ENCODE peak calls at places on chromosomes 5 and 9, in six cellular contexts. Y is fibroblast of pulmonary artery, I is stomach, J is cardiac fibroblast, H is lower lobe of right lung, V is foreskin fibroblast. T is an unnamed sample.
A peak's percentile ranks its signal among the peaks of the same experiment; 100 is the strongest.

GRCh38 chr5:171600736-171601265 is 181.4 kb downstream of the FGF18 start:
- DNase-seq in Y (peak; percentile 24), I (no peak), J (no peak), H (peak; percentile 62), V (no peak), T (no peak)

GRCh38 chr9:27183701-27184100 is 74.7 kb downstream of the TEK start:
- DNase-seq in Y (peak; percentile 57), I (peak; percentile 31), J (peak; percentile 66), H (no peak), V (no peak), T (no peak)

GRCh38 chr9:16352791-16353401 is 517.6 kb downstream of the BNC2 start:
- DNase-seq in Y (peak; percentile 67), I (no peak), J (peak; percentile 77), H (no peak), V (peak; percentile 41), T (peak; percentile 65)

GRCh38 chr5:76838481-76839261 is 11.1 kb upstream of the S100Z start:
- DNase-seq in Y (peak; percentile 29), I (no peak), J (peak; percentile 67), H (no peak), V (peak; percentile 59), T (peak; percentile 40)

GRCh38 chr5:145775893-145776444 is 59.2 kb downstream of the PRELID2 start:
- DNase-seq in Y (peak; percentile 95), I (no peak), J (peak; percentile 97), H (no peak), V (peak; percentile 82), T (peak; percentile 84)

GRCh38 chr5:132497488-132497997 is 7.0 kb upstream of the IRF1 start:
- DNase-seq in Y (peak; percentile 94), I (peak; percentile 63), J (peak; percentile 93), H (peak; percentile 70), V (peak; percentile 93), T (peak; percentile 94)

GRCh38 chr9:8726692-8727091 is 927.1 kb upstream of the DMAC1 start:
- DNase-seq in Y (no peak), I (no peak), J (no peak), H (no peak), V (no peak), T (no peak)

GRCh38 chr5:1417586-1418225 is 27.5 kb downstream of the SLC6A3 start:
- DNase-seq in Y (no peak), I (no peak), J (no peak), H (peak; percentile 32), V (no peak), T (no peak)

GRCh38 chr5:141349917-141350619 is at the start of gene PCDHGB1:
- DNase-seq in Y (peak; percentile 66), I (no peak), J (peak; percentile 69), H (no peak), V (peak; percentile 53), T (peak; percentile 69)

GRCh38 chr9:131228096-131228495 is 48.2 kb downstream of the FAM78A start:
- DNase-seq in Y (no peak), I (no peak), J (no peak), H (no peak), V (no peak), T (no peak)

GRCh38 chr5:159820692-159821091 is 95.6 kb upstream of the ADRA1B start:
- DNase-seq in Y (no peak), I (no peak), J (no peak), H (no peak), V (no peak), T (no peak)

GRCh38 chr5:81755320-81755719 is 4.4 kb upstream of the SSBP2 start:
- DNase-seq in Y (peak; percentile 91), I (peak; percentile 52), J (peak; percentile 95), H (no peak), V (peak; percentile 79), T (peak; percentile 92)

GRCh38 chr9:7982907-7983306 is 183.3 kb upstream of the DMAC1 start:
- DNase-seq in Y (no peak), I (no peak), J (no peak), H (peak; percentile 35), V (no peak), T (no peak)

GRCh38 chr5:138753794-138754698 is 821 bp downstream of the CTNNA1 start:
- DNase-seq in Y (peak; percentile 95), I (peak; percentile 94), J (peak; percentile 95), H (peak; percentile 96), V (peak; percentile 87), T (peak; percentile 95)

GRCh38 chr5:138755084-138755748 is 2.0 kb downstream of the CTNNA1 start:
- DNase-seq in Y (no peak), I (no peak), J (no peak), H (no peak), V (no peak), T (no peak)

GRCh38 chr5:138752341-138752950 is 779 bp upstream of the CTNNA1 start:
- DNase-seq in Y (peak; percentile 43), I (no peak), J (no peak), H (no peak), V (peak; percentile 45), T (peak; percentile 42)

GRCh38 chr5:138752951-138753793 is at the start of gene CTNNA1:
- DNase-seq in Y (peak; percentile 68), I (peak; percentile 82), J (peak; percentile 74), H (peak; percentile 86), V (peak; percentile 56), T (peak; percentile 65)

GRCh38 chr5:138754699-138755057 is 1.5 kb downstream of the CTNNA1 start:
- DNase-seq in Y (no peak), I (no peak), J (peak; percentile 46), H (no peak), V (no peak), T (no peak)
- H3K4me3 ChIP-seq in Y (peak overlapping the region; percentile 92), I (peak overlapping the region; percentile 95), J (peak overlapping the region; percentile 86), H (peak overlapping the region; percentile 88), V (peak overlapping the region; percentile 97), T (peak overlapping the region; percentile 88)

GRCh38 chr5:149904977-149905376 is 39.6 kb downstream of the PDE6A start:
- DNase-seq in Y (no peak), I (no peak), J (no peak), H (no peak), V (no peak), T (no peak)
- TF ChIP-seq CTCF in Y (no peak), I (no peak), J (no peak), H (no peak), V (no peak), T (no peak)

GRCh38 chr5:113748403-113748802 is 234.9 kb downstream of the YTHDC2 start:
- DNase-seq in Y (no peak), I (no peak), J (no peak), H (no peak), V (no peak), T (no peak)
- H3K4me3 ChIP-seq in Y (no peak overlapping the region), I (no peak overlapping the region), J (no peak overlapping the region), H (no peak overlapping the region), V (no peak overlapping the region), T (no peak overlapping the region)

GRCh38 chr9:87269777-87270176 is 227.9 kb upstream of the DAPK1 start:
- DNase-seq in Y (no peak), I (no peak), J (no peak), H (no peak), V (no peak), T (peak; percentile 52)

GRCh38 chr9:87269296-87269695 is 228.4 kb upstream of the DAPK1 start:
- DNase-seq in Y (no peak), I (no peak), J (no peak), H (no peak), V (no peak), T (no peak)

GRCh38 chr9:87267251-87267679 is 230.4 kb upstream of the DAPK1 start:
- DNase-seq in Y (no peak), I (no peak), J (no peak), H (no peak), V (peak; percentile 47), T (peak; percentile 85)

GRCh38 chr9:87266697-87267096 is 231.0 kb upstream of the DAPK1 start:
- DNase-seq in Y (no peak), I (no peak), J (no peak), H (no peak), V (no peak), T (no peak)

DNA sequence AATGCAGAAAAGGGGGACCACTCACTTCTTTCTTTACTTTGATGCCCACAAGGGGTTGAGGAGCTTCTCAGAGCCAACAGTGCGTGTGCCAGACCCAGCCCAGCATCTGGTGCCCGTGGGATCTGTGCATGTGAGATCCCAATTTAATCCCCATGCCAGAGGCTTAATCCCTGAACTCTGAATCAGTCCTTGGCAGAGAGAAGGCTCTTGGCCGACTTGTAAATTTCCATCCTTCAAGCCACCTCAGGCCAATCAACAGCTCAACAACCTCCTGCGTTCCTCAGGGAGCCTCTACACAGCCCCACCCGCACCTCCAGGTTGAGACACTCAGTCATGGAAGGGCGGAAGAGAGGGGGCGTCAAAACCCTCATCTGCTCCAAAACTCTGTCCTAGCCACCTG is 230.0 kb upstream of the DAPK1 start:
- DNase-seq in Y (peak; percentile 38), I (no peak), J (no peak), H (no peak), V (peak; percentile 67), T (peak; percentile 93)
- TF ChIP-seq CTCF in Y (no peak), I (no peak), J (no peak), H (no peak), V (no peak), T (no peak)

GRCh38 chr9:101737165-101737704 is 1.2 kb downstream of the GRIN3A start:
- DNase-seq in Y (no peak), I (no peak), J (no peak), H (peak; percentile 29), V (no peak), T (no peak)
- H3K4me3 ChIP-seq in Y (no peak overlapping the region), I (peak overlapping the region; percentile 41), J (no peak overlapping the region), H (no peak overlapping the region), V (no peak overlapping the region), T (no peak overlapping the region)

DNA sequence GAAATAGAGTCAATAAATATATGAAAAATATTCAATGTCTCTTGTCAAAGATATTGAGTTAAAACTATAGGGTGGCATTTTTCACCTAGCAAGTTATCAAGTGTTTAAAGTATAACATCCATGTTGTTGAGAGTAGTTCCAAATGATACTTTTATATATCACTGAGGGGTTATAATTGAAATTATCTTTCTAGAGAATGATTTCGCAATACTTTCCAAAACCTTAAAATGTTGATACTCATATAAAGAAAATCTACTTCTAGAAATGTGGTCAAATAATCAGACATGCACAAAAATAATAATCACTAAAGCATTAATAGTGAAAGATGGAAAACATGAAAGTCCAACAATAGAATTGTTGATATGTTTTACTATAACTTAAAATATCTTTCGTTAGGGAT is 50.1 kb downstream of the OXCT1 start:
- DNase-seq in Y (no peak), I (no peak), J (no peak), H (no peak), V (no peak), T (no peak)
- TF ChIP-seq CTCF in Y (no peak), I (no peak), J (no peak), H (no peak), V (no peak), T (no peak)

GRCh38 chr9:137453643-137454081 is 5.5 kb downstream of the NSMF start:
- DNase-seq in Y (peak; percentile 76), I (peak; percentile 82), J (peak; percentile 45), H (peak; percentile 87), V (peak; percentile 60), T (peak; percentile 63)
- H3K4me3 ChIP-seq in Y (no peak overlapping the region), I (peak overlapping the region; percentile 42), J (no peak overlapping the region), H (peak overlapping the region; percentile 52), V (peak overlapping the region; percentile 39), T (peak overlapping the region; percentile 45)

DNA sequence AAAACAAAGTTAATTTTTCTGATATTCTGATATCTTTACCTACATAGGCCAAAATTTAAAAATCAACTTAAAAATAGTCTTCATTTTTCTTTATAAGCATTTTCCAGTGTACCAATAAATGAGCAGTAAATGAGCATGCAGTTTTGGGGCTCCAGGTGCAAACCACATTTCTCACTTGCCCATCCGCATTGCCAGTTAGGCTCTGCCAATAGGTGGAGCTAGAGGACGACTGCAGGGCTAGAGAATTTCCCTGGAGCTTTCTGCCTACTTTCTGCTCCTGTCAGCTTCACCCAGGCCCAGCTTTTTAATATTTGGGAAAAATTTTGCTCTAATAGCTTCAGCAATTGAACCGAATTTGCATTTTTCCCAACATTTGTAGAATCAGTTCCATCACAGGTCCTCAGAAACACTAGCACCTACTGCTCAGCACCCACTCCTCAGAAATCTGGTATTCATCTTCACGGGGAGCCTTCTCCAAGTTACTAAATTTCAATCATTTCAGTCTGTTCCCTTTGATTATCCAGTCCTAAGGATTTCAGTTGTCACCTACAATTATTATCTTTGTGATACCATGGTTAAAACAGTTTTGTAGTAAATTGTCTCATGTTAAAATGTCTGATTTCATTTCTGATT is 104.8 kb upstream of the FAM174A start:
- DNase-seq in Y (peak; percentile 53), I (peak; percentile 35), J (peak; percentile 59), H (peak; percentile 43), V (no peak), T (peak; percentile 36)
- TF ChIP-seq CTCF in Y (peak; percentile 100), I (peak; percentile 63), J (peak; percentile 99), H (peak; percentile 90), V (peak; percentile 98), T (peak; percentile 99)

T was measured in AG10803.